ENCODE peak calls at places on chromosomes 2 and 18, in five cellular contexts. J is tibial artery, Q is cardiac fibroblast, E is GM20000, X is neural progenitor cell. F is an unnamed sample.

GRCh38 chr18:63888473-63889190 is 1.1 kb downstream of the SERPINB2 start:
- DNase-seq in J (no peak), Q (peak), E (no peak), X (no peak), F (no peak)

GRCh38 chr18:73973972-73974371 is 173.7 kb downstream of the FBXO15 start:
- DNase-seq in J (no peak), Q (no peak), E (no peak), X (no peak), F (no peak)

GRCh38 chr2:45812039-45812500 is 160.6 kb downstream of the PRKCE start:
- DNase-seq in J (no peak), Q (peak), E (no peak), X (no peak), F (no peak)

GRCh38 chr2:177298191-177298590 is 33.7 kb upstream of the NFE2L2 start:
- DNase-seq in J (no peak), Q (no peak), E (no peak), X (no peak), F (no peak)

GRCh38 chr2:53787255-53787910 is 539 bp downstream of the ERLEC1 start:
- DNase-seq in J (no peak), Q (no peak), E (peak), X (no peak), F (no peak)

GRCh38 chr18:49672853-49673252 is 111.0 kb downstream of the LIPG start:
- DNase-seq in J (no peak), Q (peak), E (no peak), X (no peak), F (no peak)

GRCh38 chr2:85744055-85744454 is 9.7 kb upstream of the ATOH8 start:
- DNase-seq in J (no peak), Q (no peak), E (no peak), X (no peak), F (no peak)

GRCh38 chr2:98892871-98893270 is 43.2 kb downstream of the CRACDL start:
- DNase-seq in J (no peak), Q (no peak), E (no peak), X (no peak), F (no peak)

GRCh38 chr2:33208400-33208799 is 261.6 kb downstream of the LTBP1 start:
- DNase-seq in J (no peak), Q (no peak), E (no peak), X (no peak), F (no peak)

GRCh38 chr18:58753976-58754375 is 82.7 kb downstream of the MALT1 start:
- DNase-seq in J (no peak), Q (no peak), E (no peak), X (no peak), F (no peak)

GRCh38 chr2:17270894-17271293 is 247.3 kb downstream of the RAD51AP2 start:
- DNase-seq in J (no peak), Q (no peak), E (no peak), X (no peak), F (no peak)

GRCh38 chr2:120597595-120598193 is 138.0 kb upstream of the GLI2 start:
- DNase-seq in J (no peak), Q (peak), E (no peak), X (no peak), F (no peak)

GRCh38 chr2:86790828-86791561 is at the start of gene CD8A:
- DNase-seq in J (no peak), Q (peak), E (peak), X (peak), F (peak)

GRCh38 chr2:236879416-236879963 is 206.2 kb upstream of the COPS8 start:
- DNase-seq in J (no peak), Q (no peak), E (no peak), X (no peak), F (no peak)

GRCh38 chr2:62505649-62506420 is at the start of gene TMEM17:
- DNase-seq in J (peak), Q (peak), E (peak), X (peak), F (peak)

GRCh38 chr2:195316485-195316884 is 340.5 kb upstream of the SLC39A10 start:
- DNase-seq in J (no peak), Q (no peak), E (no peak), X (no peak), F (no peak)

GRCh38 chr2:178246696-178247095 is 52.4 kb downstream of the OSBPL6 start:
- DNase-seq in J (no peak), Q (no peak), E (no peak), X (no peak), F (no peak)

GRCh38 chr18:67733094-67733493 is 216.6 kb upstream of the DSEL start:
- DNase-seq in J (no peak), Q (peak), E (no peak), X (no peak), F (no peak)

GRCh38 chr2:207504513-207505171 is 25.1 kb upstream of the CREB1 start:
- DNase-seq in J (no peak), Q (peak), E (no peak), X (peak), F (no peak)

GRCh38 chr2:188974184-188974583 is at the start of gene COL3A1:
- DNase-seq in J (peak), Q (peak), E (no peak), X (no peak), F (no peak)

GRCh38 chr2:58633576-58634365 is 392.6 kb upstream of the FANCL start:
- DNase-seq in J (no peak), Q (peak), E (no peak), X (no peak), F (no peak)

GRCh38 chr2:205712508-205712907 is 30.2 kb downstream of the NRP2 start:
- DNase-seq in J (no peak), Q (peak), E (no peak), X (no peak), F (no peak)

DNA sequence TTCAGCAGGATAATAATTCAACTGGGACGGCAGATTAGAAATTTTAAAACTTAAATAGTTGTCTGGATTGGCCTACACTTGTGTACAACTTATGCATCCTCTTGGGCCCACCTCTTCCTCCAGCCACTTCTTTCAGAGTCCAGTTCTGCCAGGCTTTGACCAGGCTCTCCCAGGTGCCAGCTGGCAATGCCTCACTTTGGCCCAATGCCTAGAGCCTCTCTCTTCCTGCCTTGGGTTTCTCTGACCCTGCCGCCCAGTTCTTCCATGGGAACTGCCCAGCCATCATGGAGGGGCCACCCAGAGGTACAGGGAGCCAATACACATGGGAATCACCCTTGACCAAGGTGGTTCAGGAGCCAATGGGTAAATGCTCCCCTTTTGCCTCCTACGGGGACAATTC is 135.5 kb downstream of the IRS1 start:
- DNase-seq in J (no peak), Q (peak), E (no peak), X (no peak), F (no peak)
- TF ChIP-seq CTCF in J (no peak), Q (no peak), E (no peak), X (no peak), F (no peak)

GRCh38 chr2:166184789-166185188 is 57.0 kb upstream of the SCN1A start:
- DNase-seq in J (no peak), Q (no peak), E (no peak), X (no peak), F (no peak)

GRCh38 chr2:166181813-166182154 is 54.0 kb upstream of the SCN1A start:
- DNase-seq in J (no peak), Q (no peak), E (no peak), X (no peak), F (no peak)

GRCh38 chr2:166179201-166179600 is 51.4 kb upstream of the SCN1A start:
- DNase-seq in J (no peak), Q (peak), E (no peak), X (no peak), F (no peak)

GRCh38 chr2:166180951-166181812 is 53.4 kb upstream of the SCN1A start:
- DNase-seq in J (peak), Q (peak), E (peak), X (peak), F (peak)
- TF ChIP-seq CTCF in J (no peak), Q (peak), E (peak), X (peak), F (peak)

GRCh38 chr2:232887171-232887850 is 17.2 kb downstream of the SNORC start:
- DNase-seq in J (peak), Q (no peak), E (no peak), X (peak), F (no peak)
- TF ChIP-seq CTCF in J (no peak), Q (peak), E (no peak), X (peak), F (no peak)

GRCh38 chr2:81327916-81328315 is 1023.4 kb upstream of the LRRTM1 start:
- DNase-seq in J (no peak), Q (no peak), E (no peak), X (no peak), F (no peak)

GRCh38 chr2:81328968-81329367 is 1024.4 kb upstream of the LRRTM1 start:
- DNase-seq in J (no peak), Q (no peak), E (no peak), X (no peak), F (no peak)

GRCh38 chr2:81324046-81324445 is 1019.5 kb upstream of the LRRTM1 start:
- DNase-seq in J (no peak), Q (peak), E (no peak), X (peak), F (no peak)
- TF ChIP-seq CTCF in J (no peak), Q (no peak), E (no peak), X (peak), F (no peak)

GRCh38 chr2:27085670-27086089 is 892 bp upstream of the KHK start:
- DNase-seq in J (peak), Q (peak), E (peak), X (peak), F (peak)
- TF ChIP-seq CTCF in J (peak), Q (peak), E (peak), X (peak), F (peak)

DNA sequence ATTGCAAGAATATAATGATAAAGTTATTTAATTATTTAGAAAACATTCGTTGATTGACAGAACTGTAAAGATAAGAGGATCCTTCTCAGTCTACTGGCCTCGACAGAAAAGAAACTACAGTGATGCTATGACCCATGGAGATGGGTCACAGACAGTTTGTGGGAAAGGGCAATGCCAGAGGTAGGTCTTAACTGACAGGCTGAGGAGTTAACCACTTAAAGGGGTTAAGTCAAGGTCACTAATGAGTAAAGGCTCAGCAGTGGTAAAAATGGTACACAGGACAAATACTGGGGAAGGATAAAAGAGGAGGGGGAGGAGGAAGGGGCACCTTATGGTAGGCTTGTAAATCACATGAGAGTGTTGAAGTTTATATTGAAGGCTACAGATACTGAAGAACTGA is 9.9 kb downstream of the IER3IP1 start:
- DNase-seq in J (no peak), Q (no peak), E (no peak), X (no peak), F (no peak)
- TF ChIP-seq CTCF in J (no peak), Q (no peak), E (no peak), X (no peak), F (no peak)